ENCODE peak calls at places on chromosomes 6 and 20, in seven cellular contexts. T is astrocyte of the cerebellum, E is AG10803, A is OCI-LY7, O is activated B cell treated with CpG ODN at 0.5 μM for 24 hours, K is left ventricle myocardium inferior, P is bronchial epithelial cell. G is an unnamed sample.
A peak's percentile ranks its signal among the peaks of the same experiment; 100 is the strongest.

GRCh38 chr6:41494212-41495115 is 51.7 kb upstream of the FOXP4 start:
- DNase-seq in T (no peak), E (no peak), A (no peak), O (no peak), K (no peak), P (no peak), G (no peak)

GRCh38 chr20:51525241-51526104 is 17.0 kb downstream of the NFATC2 start:
- DNase-seq in T (no peak), E (no peak), A (peak; percentile 43), O (peak; percentile 31), K (no peak), P (peak; percentile 18), G (no peak)

GRCh38 chr6:35011096-35012041 is 122.3 kb downstream of the ANKS1A start:
- DNase-seq in T (no peak), E (no peak), A (no peak), O (no peak), K (no peak), P (no peak), G (no peak)

GRCh38 chr6:97626586-97627441 is 343.8 kb upstream of the MMS22L start:
- DNase-seq in T (peak; percentile 13), E (peak; percentile 35), A (peak; percentile 0), O (no peak), K (no peak), P (no peak), G (no peak)

GRCh38 chr6:168192901-168193815 is 114.1 kb upstream of the FRMD1 start:
- DNase-seq in T (no peak), E (no peak), A (no peak), O (no peak), K (no peak), P (no peak), G (no peak)

GRCh38 chr20:3174442-3175263 is 1.3 kb upstream of the LZTS3 start:
- DNase-seq in T (no peak), E (peak; percentile 37), A (no peak), O (no peak), K (no peak), P (peak; percentile 35), G (peak; percentile 32)

GRCh38 chr6:42278131-42278853 is 60.6 kb upstream of the MRPS10 start:
- DNase-seq in T (no peak), E (no peak), A (no peak), O (no peak), K (no peak), P (no peak), G (no peak)

GRCh38 chr20:23156170-23156841 is 70.2 kb upstream of the CD93 start:
- DNase-seq in T (peak; percentile 23), E (peak; percentile 78), A (no peak), O (no peak), K (no peak), P (peak; percentile 90), G (peak; percentile 40)

GRCh38 chr20:14117768-14118167 is 122.5 kb downstream of the MACROD2 start:
- DNase-seq in T (no peak), E (no peak), A (no peak), O (no peak), K (no peak), P (peak; percentile 7), G (no peak)

GRCh38 chr6:168469198-168469943 is 28.4 kb downstream of the SMOC2 start:
- DNase-seq in T (no peak), E (no peak), A (no peak), O (no peak), K (peak; percentile 78), P (no peak), G (peak; percentile 74)

GRCh38 chr6:25199544-25199943 is 79.6 kb upstream of the CARMIL1 start:
- DNase-seq in T (no peak), E (no peak), A (no peak), O (no peak), K (no peak), P (no peak), G (no peak)

GRCh38 chr6:17015144-17015543 is 86.7 kb upstream of the STMND1 start:
- DNase-seq in T (peak; percentile 84), E (peak; percentile 76), A (no peak), O (no peak), K (no peak), P (peak; percentile 55), G (no peak)

GRCh38 chr6:152471459-152472070 is 165.6 kb downstream of the SYNE1 start:
- DNase-seq in T (no peak), E (peak; percentile 49), A (no peak), O (no peak), K (no peak), P (no peak), G (no peak)

GRCh38 chr6:33132121-33132524 is 56.3 kb downstream of the HLA-DPB1 start:
- DNase-seq in T (no peak), E (peak; percentile 17), A (no peak), O (no peak), K (no peak), P (no peak), G (no peak)

GRCh38 chr6:11011787-11012234 is 32.3 kb downstream of the ELOVL2 start:
- DNase-seq in T (no peak), E (no peak), A (no peak), O (no peak), K (no peak), P (peak; percentile 92), G (peak; percentile 50)

GRCh38 chr6:137848672-137849071 is 18.4 kb upstream of the TNFAIP3 start:
- DNase-seq in T (no peak), E (peak; percentile 53), A (no peak), O (no peak), K (no peak), P (no peak), G (no peak)

GRCh38 chr6:105926318-105926717 is 159.8 kb upstream of the PRDM1 start:
- DNase-seq in T (no peak), E (no peak), A (no peak), O (no peak), K (no peak), P (no peak), G (no peak)

GRCh38 chr6:169253341-169253740 is 305 bp downstream of the THBS2 start:
- DNase-seq in T (no peak), E (no peak), A (no peak), O (no peak), K (no peak), P (no peak), G (no peak)

GRCh38 chr20:40481337-40481736 is 207.7 kb downstream of the MAFB start:
- DNase-seq in T (no peak), E (peak; percentile 77), A (no peak), O (no peak), K (no peak), P (no peak), G (peak; percentile 23)

GRCh38 chr6:36616888-36617521 is 22.8 kb downstream of the SRSF3 start:
- DNase-seq in T (peak; percentile 32), E (peak; percentile 61), A (no peak), O (no peak), K (peak; percentile 30), P (peak; percentile 98), G (no peak)

GRCh38 chr20:51500936-51501335 is 41.6 kb downstream of the NFATC2 start:
- DNase-seq in T (no peak), E (no peak), A (peak; percentile 28), O (no peak), K (no peak), P (no peak), G (no peak)

GRCh38 chr6:131761061-131761761 is 46.6 kb upstream of the ENPP1 start:
- DNase-seq in T (peak; percentile 45), E (peak; percentile 53), A (no peak), O (no peak), K (no peak), P (peak; percentile 71), G (no peak)

GRCh38 chr6:28980797-28981390 is 24.2 kb downstream of the ZNF311 start:
- DNase-seq in T (peak; percentile 72), E (peak; percentile 66), A (peak; percentile 93), O (no peak), K (peak; percentile 20), P (peak; percentile 62), G (peak; percentile 67)

GRCh38 chr6:154302111-154302752 is 54.4 kb downstream of the IPCEF1 start:
- DNase-seq in T (peak; percentile 81), E (peak; percentile 64), A (peak; percentile 85), O (no peak), K (no peak), P (peak; percentile 56), G (no peak)

GRCh38 chr6:52538921-52539354 is 37.9 kb downstream of the TRAM2 start:
- DNase-seq in T (no peak), E (peak; percentile 93), A (no peak), O (no peak), K (no peak), P (no peak), G (no peak)

GRCh38 chr6:25456656-25457055 is 177.5 kb downstream of the CARMIL1 start:
- DNase-seq in T (no peak), E (no peak), A (no peak), O (no peak), K (no peak), P (no peak), G (no peak)

GRCh38 chr6:131998255-131998982 is 47.2 kb upstream of the CCN2 start:
- DNase-seq in T (no peak), E (peak; percentile 38), A (no peak), O (no peak), K (no peak), P (no peak), G (no peak)

GRCh38 chr6:45895569-45895968 is 120.1 kb downstream of the CLIC5 start:
- DNase-seq in T (no peak), E (no peak), A (no peak), O (no peak), K (no peak), P (no peak), G (no peak)
- TF ChIP-seq CTCF in T (no peak), E (no peak), A (no peak), O (no peak), K (no peak), P (no peak), G (no peak)

GRCh38 chr6:39029156-39030011 is 19.2 kb upstream of the GLP1R start:
- DNase-seq in T (no peak), E (no peak), A (peak; percentile 22), O (no peak), K (no peak), P (no peak), G (peak; percentile 19)
- TF ChIP-seq CTCF in T (peak; percentile 52), E (peak; percentile 65), A (peak; percentile 85), O (no peak), K (peak; percentile 67), P (peak; percentile 82), G (no peak)

DNA sequence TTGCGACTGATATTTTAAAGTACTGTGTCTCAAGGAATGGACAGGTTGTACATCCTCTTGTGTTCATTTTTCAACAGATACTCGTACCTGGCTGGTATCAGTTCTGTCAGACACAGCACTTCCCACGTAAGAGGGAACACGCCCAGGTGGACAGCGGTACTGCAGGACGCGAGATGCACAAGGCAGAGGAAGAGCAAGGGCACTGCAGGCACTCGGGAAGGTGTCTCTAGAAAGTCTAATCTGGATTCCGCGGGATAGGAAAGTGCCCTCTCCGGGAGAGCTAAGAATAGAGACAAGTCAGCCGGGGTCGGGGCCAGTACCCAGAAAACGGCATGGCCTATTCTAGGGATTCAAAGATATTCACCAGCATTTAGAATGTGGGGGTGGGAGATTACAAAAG is 94.2 kb upstream of the MBOAT1 start:
- DNase-seq in T (no peak), E (no peak), A (no peak), O (no peak), K (no peak), P (no peak), G (no peak)
- TF ChIP-seq CTCF in T (no peak), E (no peak), A (no peak), O (no peak), K (peak; percentile 15), P (no peak), G (no peak)

DNA sequence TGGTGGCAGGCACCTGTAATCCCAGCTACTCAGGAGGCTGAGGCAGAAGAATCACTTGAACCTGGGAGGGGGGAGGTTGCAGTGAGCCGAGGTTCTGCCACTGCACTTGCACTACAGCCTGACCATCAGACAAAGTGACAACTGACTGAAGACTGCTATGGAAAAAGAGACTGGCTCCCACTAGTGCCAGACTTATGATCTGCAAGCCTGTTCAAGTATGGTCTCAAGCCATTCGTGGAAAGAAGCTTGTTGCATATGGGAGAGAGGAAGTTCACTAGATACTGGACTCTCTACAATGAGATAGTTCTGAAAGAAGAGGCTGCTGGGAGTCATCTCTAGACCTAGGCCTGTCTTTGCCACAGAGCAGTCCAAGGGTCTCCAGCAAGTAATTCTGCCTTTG is 26.7 kb downstream of the MDN1 start:
- DNase-seq in T (peak; percentile 9), E (peak; percentile 18), A (peak; percentile 69), O (no peak), K (no peak), P (peak; percentile 52), G (peak; percentile 72)
- TF ChIP-seq CTCF in T (peak; percentile 62), E (peak; percentile 46), A (peak; percentile 76), O (no peak), K (peak; percentile 53), P (peak; percentile 64), G (peak; percentile 19)

G was measured in testis.